ENCODE peak calls at places on chromosomes 4 and X, in seven cellular contexts. T, F, R, J, B, A and S are unnamed samples.

GRCh38 chr4:161188578-161188977 is 975.2 kb downstream of the FSTL5 start:
- DNase-seq in T (no peak), F (no peak), R (no peak), J (no peak), B (no peak), A (no peak), S (no peak)

GRCh38 chrX:37993857-37994619 is 12.3 kb upstream of the SYTL5 start:
- DNase-seq in T (peak), F (no peak), R (no peak), J (no peak), B (peak), A (no peak), S (peak)

GRCh38 chr4:145293658-145294057 is 113.3 kb upstream of the OTUD4 start:
- DNase-seq in T (no peak), F (no peak), R (no peak), J (no peak), B (no peak), A (no peak), S (no peak)

GRCh38 chr4:121648518-121648917 is 48.3 kb downstream of the ANXA5 start:
- DNase-seq in T (no peak), F (no peak), R (no peak), J (no peak), B (no peak), A (no peak), S (no peak)

GRCh38 chr4:924107-925096 is 7.7 kb downstream of the GAK start:
- DNase-seq in T (no peak), F (peak), R (no peak), J (peak), B (no peak), A (peak), S (no peak)

GRCh38 chr4:180028682-180029081 is 2214.5 kb upstream of the TENM3 start:
- DNase-seq in T (no peak), F (no peak), R (no peak), J (peak), B (peak), A (no peak), S (peak)

GRCh38 chrX:56788717-56789122 is 59.7 kb downstream of the NBDY start:
- DNase-seq in T (no peak), F (peak), R (no peak), J (peak), B (no peak), A (no peak), S (peak)

GRCh38 chrX:50327235-50327634 is 122.7 kb downstream of the CCNB3 start:
- DNase-seq in T (no peak), F (no peak), R (no peak), J (no peak), B (no peak), A (no peak), S (no peak)

GRCh38 chr4:45100936-45101818 is 374.8 kb upstream of the GNPDA2 start:
- DNase-seq in T (no peak), F (no peak), R (no peak), J (no peak), B (no peak), A (no peak), S (no peak)

GRCh38 chr4:168618577-168619265 is 121.9 kb downstream of the PALLD start:
- DNase-seq in T (no peak), F (no peak), R (no peak), J (no peak), B (peak), A (no peak), S (no peak)

GRCh38 chrX:70176938-70177533 is at the start of gene DGAT2L6:
- DNase-seq in T (no peak), F (no peak), R (no peak), J (no peak), B (no peak), A (no peak), S (no peak)

GRCh38 chrX:8731579-8732395 is at the start of gene ANOS1:
- DNase-seq in T (no peak), F (no peak), R (no peak), J (peak), B (no peak), A (peak), S (peak)

GRCh38 chr4:114005569-114006442 is 26.4 kb upstream of the ARSJ start:
- DNase-seq in T (no peak), F (no peak), R (no peak), J (no peak), B (no peak), A (peak), S (no peak)

GRCh38 chr4:116953947-116954346 is 131.4 kb downstream of the TRAM1L1 start:
- DNase-seq in T (no peak), F (no peak), R (no peak), J (no peak), B (no peak), A (no peak), S (no peak)

GRCh38 chr4:1578968-1579833 is 104.9 kb downstream of the FAM53A start:
- DNase-seq in T (peak), F (peak), R (peak), J (peak), B (peak), A (peak), S (peak)

GRCh38 chr4:89009653-89010369 is 47.2 kb downstream of the FAM13A start:
- DNase-seq in T (no peak), F (no peak), R (no peak), J (no peak), B (no peak), A (no peak), S (no peak)

GRCh38 chr4:127759893-127760292 is 22.2 kb upstream of the HSPA4L start:
- DNase-seq in T (no peak), F (no peak), R (no peak), J (no peak), B (no peak), A (no peak), S (no peak)

GRCh38 chrX:9342581-9343051 is 122.2 kb upstream of the TBL1X start:
- DNase-seq in T (peak), F (peak), R (peak), J (peak), B (peak), A (peak), S (peak)

GRCh38 chr4:164027805-164028204 is 533.3 kb downstream of the TMA16 start:
- DNase-seq in T (no peak), F (no peak), R (no peak), J (no peak), B (no peak), A (no peak), S (no peak)

GRCh38 chr4:61273237-61273636 is 73.1 kb downstream of the ADGRL3 start:
- DNase-seq in T (no peak), F (no peak), R (no peak), J (no peak), B (no peak), A (no peak), S (no peak)

GRCh38 chrX:53280703-53281320 is 572 bp downstream of the IQSEC2 start:
- DNase-seq in T (no peak), F (peak), R (no peak), J (no peak), B (no peak), A (peak), S (peak)
- H3K4me3 ChIP-seq in T (no peak), F (peak), R (peak), J (no peak), B (peak), A (peak), S (no peak)

GRCh38 chr4:118676128-118676527 is 9.1 kb upstream of the METTL14 start:
- DNase-seq in T (no peak), F (no peak), R (no peak), J (no peak), B (no peak), A (no peak), S (no peak)
- TF ChIP-seq CTCF in T (no peak), F (no peak), R (no peak), J (no peak), B (peak), A (peak), S (no peak)

GRCh38 chr4:48212165-48212564 is 57.5 kb downstream of the TEC start:
- DNase-seq in T (no peak), F (no peak), R (no peak), J (no peak), B (no peak), A (no peak), S (no peak)
- TF ChIP-seq POLR2A in T (no peak), F (no peak), R (no peak), J (no peak), B (no peak), A (no peak), S (no peak)

GRCh38 chrX:45849261-45849660 is 648.6 kb upstream of the DIPK2B start:
- DNase-seq in T (no peak), F (no peak), R (peak), J (no peak), B (peak), A (peak), S (no peak)
- H3K4me3 ChIP-seq in T (no peak), F (no peak), R (peak), J (no peak), B (peak), A (peak), S (no peak)

GRCh38 chr4:19486400-19486799 is 765.3 kb upstream of the SLIT2 start:
- DNase-seq in T (no peak), F (no peak), R (no peak), J (no peak), B (no peak), A (peak), S (no peak)
- TF ChIP-seq CTCF in T (no peak), F (no peak), R (no peak), J (no peak), B (peak), A (peak), S (no peak)

DNA sequence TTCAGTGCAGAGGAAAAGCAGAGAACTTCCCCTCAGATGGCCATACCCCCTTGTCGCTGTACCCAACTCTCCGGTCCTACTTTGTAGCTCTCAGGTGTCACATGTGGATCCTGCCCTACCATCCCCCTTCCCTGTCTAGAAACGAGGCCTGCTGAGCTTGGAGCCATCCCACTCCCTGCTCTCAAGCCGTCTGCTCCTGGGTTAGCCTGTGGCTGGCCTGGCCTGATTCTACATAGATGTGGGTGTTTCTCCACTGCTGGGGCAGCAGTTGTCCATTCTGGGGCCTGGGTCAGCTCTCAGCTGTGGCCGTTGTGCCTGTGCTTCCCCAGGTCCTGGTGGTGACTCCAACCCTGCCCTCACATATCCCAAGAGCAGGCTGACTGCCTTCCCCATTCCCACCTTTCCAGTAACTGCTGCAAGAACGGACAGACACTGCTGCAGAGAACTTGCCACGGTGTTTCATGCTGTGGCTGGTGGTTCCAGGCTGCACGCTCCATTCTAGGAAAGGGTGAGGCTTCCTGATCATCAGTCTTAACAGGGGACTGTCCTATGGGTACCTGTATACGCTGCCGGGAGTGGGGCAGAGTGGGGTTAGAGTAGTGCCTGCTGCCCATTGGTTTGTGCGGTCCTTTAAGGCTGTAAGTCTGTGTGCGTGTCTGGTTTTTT is 3.6 kb downstream of the IL9R start:
- DNase-seq in T (no peak), F (no peak), R (no peak), J (peak), B (no peak), A (no peak), S (no peak)
- TF ChIP-seq POLR2A in T (no peak), F (no peak), R (no peak), J (no peak), B (no peak), A (no peak), S (no peak)

GRCh38 chr4:153224474-153224873 is 20.2 kb downstream of the TRIM2 start:
- DNase-seq in T (no peak), F (no peak), R (no peak), J (no peak), B (no peak), A (no peak), S (no peak)

GRCh38 chr4:153223935-153224334 is 19.7 kb downstream of the TRIM2 start:
- DNase-seq in T (no peak), F (no peak), R (no peak), J (no peak), B (no peak), A (peak), S (no peak)

GRCh38 chr4:153222790-153223417 is 18.7 kb downstream of the TRIM2 start:
- DNase-seq in T (no peak), F (peak), R (no peak), J (peak), B (no peak), A (peak), S (peak)

GRCh38 chr4:153222162-153222789 is 18.0 kb downstream of the TRIM2 start:
- DNase-seq in T (peak), F (peak), R (no peak), J (no peak), B (no peak), A (peak), S (peak)

GRCh38 chr4:153223418-153223792 is 19.2 kb downstream of the TRIM2 start:
- DNase-seq in T (no peak), F (no peak), R (no peak), J (no peak), B (no peak), A (no peak), S (no peak)
- H3K4me3 ChIP-seq in T (peak), F (peak), R (no peak), J (peak), B (peak), A (peak), S (peak)

DNA sequence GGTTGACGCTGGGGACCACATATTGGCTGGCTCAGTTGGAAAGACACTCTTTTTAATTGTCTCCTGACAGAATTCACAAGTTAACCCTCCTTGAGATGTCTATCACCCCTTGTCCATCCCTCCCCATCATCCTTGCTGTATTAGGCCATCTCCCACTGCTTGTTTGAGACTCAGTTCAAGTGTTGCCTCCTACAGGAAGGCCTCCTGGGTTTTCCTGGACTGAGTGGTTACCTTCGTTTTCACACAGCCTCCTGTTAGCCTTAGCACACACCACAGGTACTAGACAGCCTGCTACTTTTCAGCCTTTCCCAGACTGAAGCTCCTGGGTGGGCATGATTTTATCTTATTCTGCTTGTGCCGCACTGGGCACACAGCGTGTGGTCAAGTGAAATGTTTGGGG is 145.3 kb upstream of the STX18 start:
- DNase-seq in T (no peak), F (no peak), R (no peak), J (no peak), B (no peak), A (no peak), S (no peak)
- TF ChIP-seq CTCF in T (no peak), F (no peak), R (no peak), J (no peak), B (no peak), A (no peak), S (no peak)

DNA sequence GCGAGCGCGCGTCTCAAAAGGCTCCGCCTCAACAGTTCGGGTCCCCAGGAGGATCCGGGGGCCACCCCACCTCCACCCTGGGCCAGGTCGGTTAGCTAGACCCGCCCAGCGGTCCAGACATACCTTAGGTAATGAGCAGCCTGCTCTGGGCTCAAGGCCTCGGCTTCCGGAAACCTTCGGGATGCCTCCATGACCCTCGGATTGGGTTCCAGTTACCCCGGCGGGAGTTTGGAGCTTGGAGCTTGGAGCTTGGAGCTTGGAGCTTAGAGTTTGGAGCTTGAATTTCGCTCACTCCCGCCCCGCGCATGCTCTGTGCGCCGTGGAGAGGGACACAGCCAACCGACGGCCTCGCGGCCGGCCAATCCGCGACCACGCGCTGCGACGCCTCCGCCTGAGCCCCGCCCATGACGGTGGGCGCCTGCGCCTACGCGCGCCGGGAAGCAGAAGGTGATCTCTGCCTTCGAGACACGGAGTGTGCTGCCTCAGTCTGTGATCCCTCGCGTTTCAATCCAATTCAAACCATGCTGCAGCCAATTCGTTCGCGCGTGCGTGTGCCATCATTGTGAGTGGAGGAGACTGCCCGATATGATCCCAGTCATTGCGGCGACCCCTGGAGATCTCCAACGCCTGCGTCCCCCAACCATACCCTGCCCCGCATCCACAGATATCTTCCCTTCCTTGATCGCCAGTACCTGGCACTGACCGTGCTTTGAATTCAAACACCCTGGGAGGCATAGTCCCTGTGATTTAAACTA is at the start of gene ERCC6L:
- DNase-seq in T (peak), F (peak), R (peak), J (peak), B (peak), A (peak), S (peak)
- TF ChIP-seq POLR2A in T (no peak), F (no peak), R (peak), J (no peak), B (peak), A (peak), S (no peak)